ENCODE peak calls at places on chromosomes 12 and 14, in five cellular contexts. One of them, this sample, is unnamed. For H3K4me1, the result is how much of the 10 kb centered on the place peaks cover.

GRCh38 chr14:100621806-100622205 is 34.6 kb upstream of the BEGAIN start:
- DNase-seq in adrenal gland: no peak
- DNase-seq in pancreas: no peak
- DNase-seq in psoas muscle: no peak
- DNase-seq in IMR-90: no peak
- DNase-seq in this sample: peak

GRCh38 chr14:105348945-105349699 is 34.6 kb downstream of the PACS2 start:
- DNase-seq in adrenal gland: no peak
- DNase-seq in pancreas: peak
- DNase-seq in psoas muscle: no peak
- DNase-seq in IMR-90: no peak
- DNase-seq in this sample: no peak

GRCh38 chr12:10364839-10365681 is 24.8 kb downstream of the KLRK1 start:
- DNase-seq in adrenal gland: peak
- DNase-seq in pancreas: peak
- DNase-seq in psoas muscle: peak
- DNase-seq in IMR-90: peak
- DNase-seq in this sample: peak

GRCh38 chr12:89949457-89950195 is 241.0 kb upstream of the ATP2B1 start:
- DNase-seq in adrenal gland: no peak
- DNase-seq in pancreas: no peak
- DNase-seq in psoas muscle: no peak
- DNase-seq in IMR-90: peak
- DNase-seq in this sample: no peak

GRCh38 chr12:13981296-13981962 is at the start of gene GRIN2B:
- DNase-seq in adrenal gland: no peak
- DNase-seq in pancreas: no peak
- DNase-seq in psoas muscle: no peak
- DNase-seq in IMR-90: no peak
- DNase-seq in this sample: no peak

GRCh38 chr14:92352158-92352985 is 29.4 kb downstream of the SLC24A4 start:
- DNase-seq in adrenal gland: peak
- DNase-seq in pancreas: no peak
- DNase-seq in psoas muscle: no peak
- DNase-seq in IMR-90: no peak
- DNase-seq in this sample: no peak

GRCh38 chr12:52871291-52871961 is 22.6 kb upstream of the KRT78 start:
- DNase-seq in adrenal gland: no peak
- DNase-seq in pancreas: no peak
- DNase-seq in psoas muscle: no peak
- DNase-seq in IMR-90: peak
- DNase-seq in this sample: peak

GRCh38 chr12:3244219-3244750 is 167.1 kb downstream of the TSPAN9 start:
- DNase-seq in adrenal gland: no peak
- DNase-seq in pancreas: no peak
- DNase-seq in psoas muscle: no peak
- DNase-seq in IMR-90: no peak
- DNase-seq in this sample: no peak

GRCh38 chr14:69928111-69928523 is 48.9 kb downstream of the SMOC1 start:
- DNase-seq in adrenal gland: no peak
- DNase-seq in pancreas: no peak
- DNase-seq in psoas muscle: no peak
- DNase-seq in IMR-90: peak
- DNase-seq in this sample: no peak

GRCh38 chr12:45232146-45232731 is 16.3 kb downstream of the ANO6 start:
- DNase-seq in adrenal gland: no peak
- DNase-seq in pancreas: no peak
- DNase-seq in psoas muscle: no peak
- DNase-seq in IMR-90: peak
- DNase-seq in this sample: no peak

GRCh38 chr12:45235087-45236025 is 19.5 kb downstream of the ANO6 start:
- DNase-seq in adrenal gland: no peak
- DNase-seq in pancreas: peak
- DNase-seq in psoas muscle: peak
- DNase-seq in IMR-90: peak
- DNase-seq in this sample: no peak

GRCh38 chr12:45231515-45232145 is 15.7 kb downstream of the ANO6 start:
- DNase-seq in adrenal gland: no peak
- DNase-seq in pancreas: no peak
- DNase-seq in psoas muscle: no peak
- DNase-seq in IMR-90: peak
- DNase-seq in this sample: no peak

GRCh38 chr12:45234134-45234865 is 18.4 kb downstream of the ANO6 start:
- DNase-seq in adrenal gland: peak
- DNase-seq in pancreas: no peak
- DNase-seq in psoas muscle: no peak
- DNase-seq in IMR-90: peak
- DNase-seq in this sample: no peak

GRCh38 chr12:45232771-45233372 is 17.0 kb downstream of the ANO6 start:
- DNase-seq in adrenal gland: peak
- DNase-seq in pancreas: peak
- DNase-seq in psoas muscle: peak
- DNase-seq in IMR-90: peak
- DNase-seq in this sample: no peak
- H3K4me1 ChIP-seq in adrenal gland: under half
- H3K4me1 ChIP-seq in pancreas: under half
- H3K4me1 ChIP-seq in psoas muscle: half or more
- H3K4me1 ChIP-seq in IMR-90: under half
- H3K4me1 ChIP-seq in this sample: under half

GRCh38 chr12:11739980-11740379 is 90.5 kb downstream of the ETV6 start:
- DNase-seq in adrenal gland: no peak
- DNase-seq in pancreas: no peak
- DNase-seq in psoas muscle: no peak
- DNase-seq in IMR-90: no peak
- DNase-seq in this sample: no peak
- H3K4me3 ChIP-seq in adrenal gland: no peak
- H3K4me3 ChIP-seq in pancreas: no peak
- H3K4me3 ChIP-seq in psoas muscle: no peak
- H3K4me3 ChIP-seq in IMR-90: no peak
- H3K4me3 ChIP-seq in this sample: no peak

GRCh38 chr12:25997401-25997973 is 39.0 kb downstream of the RASSF8 start:
- DNase-seq in adrenal gland: no peak
- DNase-seq in pancreas: no peak
- DNase-seq in psoas muscle: no peak
- DNase-seq in IMR-90: peak
- DNase-seq in this sample: no peak

GRCh38 chr12:25994901-25995625 is 36.6 kb downstream of the RASSF8 start:
- DNase-seq in adrenal gland: no peak
- DNase-seq in pancreas: no peak
- DNase-seq in psoas muscle: no peak
- DNase-seq in IMR-90: no peak
- DNase-seq in this sample: no peak

GRCh38 chr12:25994252-25994651 is 35.8 kb downstream of the RASSF8 start:
- DNase-seq in adrenal gland: no peak
- DNase-seq in pancreas: no peak
- DNase-seq in psoas muscle: no peak
- DNase-seq in IMR-90: peak
- DNase-seq in this sample: no peak

GRCh38 chr12:25996677-25997076 is 38.2 kb downstream of the RASSF8 start:
- DNase-seq in adrenal gland: no peak
- DNase-seq in pancreas: no peak
- DNase-seq in psoas muscle: no peak
- DNase-seq in IMR-90: no peak
- DNase-seq in this sample: no peak

DNA sequence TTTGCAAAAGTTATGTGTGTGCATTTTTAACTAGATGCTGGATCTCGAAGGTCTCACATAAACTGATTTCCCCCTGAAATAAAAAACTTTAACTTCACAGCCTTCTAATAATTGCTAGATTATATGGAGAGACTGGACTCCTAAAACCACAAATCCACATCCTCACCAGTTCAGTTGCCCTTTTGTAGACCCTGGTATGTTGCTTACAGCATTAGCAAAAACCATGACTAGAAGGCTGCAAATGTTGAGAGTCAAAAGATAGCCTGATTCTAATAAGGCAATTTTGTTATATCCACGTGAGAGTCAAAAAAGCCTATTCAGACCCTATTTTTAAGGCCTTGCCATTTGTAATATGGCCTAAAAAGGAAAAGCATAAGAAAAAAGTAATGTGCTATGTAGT is 37.4 kb downstream of the RASSF8 start:
- DNase-seq in adrenal gland: no peak
- DNase-seq in pancreas: no peak
- DNase-seq in psoas muscle: no peak
- DNase-seq in IMR-90: peak
- DNase-seq in this sample: no peak
- H3K4me1 ChIP-seq in adrenal gland: under half
- H3K4me1 ChIP-seq in pancreas: under half
- H3K4me1 ChIP-seq in psoas muscle: under half
- H3K4me1 ChIP-seq in IMR-90: under half
- H3K4me1 ChIP-seq in this sample: under half

DNA sequence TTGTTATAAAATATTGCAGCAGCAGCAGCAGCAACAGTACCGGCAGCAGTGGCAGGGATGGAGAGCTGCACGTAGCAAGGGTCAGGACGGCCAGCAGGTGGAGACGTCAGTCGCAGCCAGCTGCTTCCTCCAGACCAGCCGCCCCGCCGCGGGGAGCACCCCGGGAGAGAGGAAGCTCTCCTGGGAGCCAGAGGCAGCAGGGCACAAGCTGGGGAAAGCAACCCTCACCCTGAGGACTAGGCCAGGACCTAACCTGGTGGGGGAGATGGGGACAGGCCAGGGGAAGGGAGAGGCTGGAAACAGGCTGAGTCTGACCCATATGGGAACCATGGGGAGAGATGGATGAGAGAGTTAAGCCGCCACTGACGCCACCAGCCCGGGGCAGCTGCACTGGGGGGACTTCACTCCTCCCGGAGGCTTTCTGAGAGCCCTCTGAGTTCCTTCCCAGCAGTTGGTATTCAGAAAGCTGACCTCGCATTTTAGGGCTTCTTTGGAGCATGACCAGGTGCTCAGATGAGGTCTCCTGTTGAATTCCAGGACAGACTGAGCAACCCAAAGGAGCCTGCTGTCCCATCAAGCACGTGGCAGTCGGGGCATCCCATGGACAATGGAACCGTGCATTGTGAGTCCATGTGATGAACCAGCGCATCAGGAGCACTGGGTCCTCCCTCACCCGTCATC is 56.3 kb downstream of the SPTB start:
- DNase-seq in adrenal gland: peak
- DNase-seq in pancreas: peak
- DNase-seq in psoas muscle: peak
- DNase-seq in IMR-90: peak
- DNase-seq in this sample: peak
- H3K4me3 ChIP-seq in adrenal gland: no peak
- H3K4me3 ChIP-seq in pancreas: peak
- H3K4me3 ChIP-seq in psoas muscle: peak
- H3K4me3 ChIP-seq in IMR-90: no peak
- H3K4me3 ChIP-seq in this sample: no peak

GRCh38 chr12:57743769-57744168 is 1.1 kb upstream of the TSPAN31 start:
- DNase-seq in adrenal gland: no peak
- DNase-seq in pancreas: no peak
- DNase-seq in psoas muscle: no peak
- DNase-seq in IMR-90: no peak
- DNase-seq in this sample: no peak
- H3K4me1 ChIP-seq in adrenal gland: under half
- H3K4me1 ChIP-seq in pancreas: under half
- H3K4me1 ChIP-seq in psoas muscle: under half
- H3K4me1 ChIP-seq in IMR-90: under half
- H3K4me1 ChIP-seq in this sample: under half

DNA sequence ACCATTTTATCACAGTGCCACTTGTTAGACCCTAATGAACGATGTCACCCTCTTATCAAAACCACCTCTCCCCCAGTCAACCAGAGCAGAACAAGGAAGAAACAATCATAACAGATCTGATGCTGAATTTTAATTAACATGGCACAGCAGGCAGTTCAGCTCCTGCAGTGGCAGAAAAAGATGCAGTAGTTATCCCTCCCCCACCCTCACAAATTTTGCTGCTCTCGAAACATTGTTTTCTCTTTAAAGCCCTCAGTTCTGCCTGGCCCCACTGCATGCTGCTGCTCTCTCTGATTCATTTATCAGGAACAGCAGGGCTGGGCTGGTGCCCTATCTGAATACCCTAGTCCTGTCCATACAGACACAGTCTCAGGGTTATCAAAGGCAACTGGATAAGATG is 12.3 kb downstream of the CCDC175 start:
- DNase-seq in adrenal gland: no peak
- DNase-seq in pancreas: no peak
- DNase-seq in psoas muscle: no peak
- DNase-seq in IMR-90: no peak
- DNase-seq in this sample: no peak
- H3K4me3 ChIP-seq in adrenal gland: no peak
- H3K4me3 ChIP-seq in pancreas: no peak
- H3K4me3 ChIP-seq in psoas muscle: no peak
- H3K4me3 ChIP-seq in IMR-90: no peak
- H3K4me3 ChIP-seq in this sample: no peak

DNA sequence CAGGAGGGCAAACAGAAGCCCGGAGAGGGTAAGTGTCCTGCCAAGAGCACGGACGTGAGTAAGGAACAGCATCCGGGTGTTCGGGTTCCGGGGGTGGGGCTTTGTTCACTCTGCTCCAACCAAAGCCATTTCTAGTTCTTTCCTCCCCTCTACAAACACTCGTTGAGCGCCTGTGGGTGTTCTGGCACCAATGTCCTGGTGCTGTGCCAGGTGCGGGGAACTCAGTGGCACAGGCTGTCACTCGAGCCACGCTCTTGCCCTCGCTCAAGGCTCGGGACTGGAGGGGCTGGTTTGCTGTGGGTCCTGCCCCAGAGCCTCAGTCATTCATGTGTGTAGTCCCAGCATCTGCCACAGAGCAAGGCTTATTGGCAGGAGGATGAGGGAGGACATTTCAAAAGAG is 157.5 kb downstream of the CALM1 start:
- DNase-seq in adrenal gland: no peak
- DNase-seq in pancreas: no peak
- DNase-seq in psoas muscle: no peak
- DNase-seq in IMR-90: no peak
- DNase-seq in this sample: no peak
- H3K4me1 ChIP-seq in adrenal gland: under half
- H3K4me1 ChIP-seq in pancreas: under half
- H3K4me1 ChIP-seq in psoas muscle: under half
- H3K4me1 ChIP-seq in IMR-90: under half
- H3K4me1 ChIP-seq in this sample: under half

GRCh38 chr12:47120736-47121135 is 41.0 kb upstream of the AMIGO2 start:
- DNase-seq in adrenal gland: no peak
- DNase-seq in pancreas: no peak
- DNase-seq in psoas muscle: no peak
- DNase-seq in IMR-90: no peak
- DNase-seq in this sample: no peak

GRCh38 chr12:47123730-47124129 is 44.0 kb upstream of the AMIGO2 start:
- DNase-seq in adrenal gland: no peak
- DNase-seq in pancreas: no peak
- DNase-seq in psoas muscle: no peak
- DNase-seq in IMR-90: no peak
- DNase-seq in this sample: no peak

GRCh38 chr12:47124451-47124850 is 44.7 kb upstream of the AMIGO2 start:
- DNase-seq in adrenal gland: no peak
- DNase-seq in pancreas: no peak
- DNase-seq in psoas muscle: no peak
- DNase-seq in IMR-90: peak
- DNase-seq in this sample: no peak

GRCh38 chr12:47121146-47121545 is 41.4 kb upstream of the AMIGO2 start:
- DNase-seq in adrenal gland: no peak
- DNase-seq in pancreas: no peak
- DNase-seq in psoas muscle: no peak
- DNase-seq in IMR-90: peak
- DNase-seq in this sample: no peak
- H3K4me3 ChIP-seq in adrenal gland: no peak
- H3K4me3 ChIP-seq in pancreas: no peak
- H3K4me3 ChIP-seq in psoas muscle: no peak
- H3K4me3 ChIP-seq in IMR-90: no peak
- H3K4me3 ChIP-seq in this sample: no peak

GRCh38 chr12:6228535-6229223 is 28.5 kb downstream of the CD9 start:
- DNase-seq in adrenal gland: no peak
- DNase-seq in pancreas: no peak
- DNase-seq in psoas muscle: peak
- DNase-seq in IMR-90: no peak
- DNase-seq in this sample: peak
- H3K4me1 ChIP-seq in adrenal gland: half or more
- H3K4me1 ChIP-seq in pancreas: under half
- H3K4me1 ChIP-seq in psoas muscle: half or more
- H3K4me1 ChIP-seq in IMR-90: under half
- H3K4me1 ChIP-seq in this sample: half or more